ENCODE peak calls at places on chromosome 16, in four cellular contexts. J, N, B and Z are unnamed samples.
A peak's percentile ranks its signal among the peaks of the same experiment; 100 is the strongest.

GRCh38 chr16:83554096-83554495 is 253.7 kb upstream of the HSBP1 start:
- DNase-seq in N (no peak), B (no peak), J (no peak), Z (no peak)

GRCh38 chr16:48628359-48628985 is 18.5 kb upstream of the N4BP1 start:
- DNase-seq in B (no peak), J (no peak), N (no peak), Z (no peak)

GRCh38 chr16:4261557-4262172 is 11.2 kb downstream of the TFAP4 start:
- DNase-seq in N (no peak), B (no peak), J (peak; percentile 89), Z (no peak)

GRCh38 chr16:14564323-14564722 is 65.7 kb downstream of the PARN start:
- DNase-seq in J (no peak), B (no peak), N (no peak), Z (no peak)

GRCh38 chr16:1338119-1338730 is 4.8 kb downstream of the BAIAP3 start:
- DNase-seq in J (peak; percentile 82), B (no peak), N (no peak), Z (no peak)

GRCh38 chr16:79845734-79846135 is 245.2 kb upstream of the MAF start:
- DNase-seq in J (no peak), N (no peak), B (no peak), Z (no peak)

GRCh38 chr16:87255866-87256265 is 61.3 kb downstream of the C16orf95 start:
- DNase-seq in N (no peak), J (no peak), B (no peak), Z (no peak)

GRCh38 chr16:48408688-48409087 is 23.5 kb upstream of the SIAH1 start:
- DNase-seq in J (no peak), B (no peak), N (no peak), Z (no peak)

GRCh38 chr16:27529962-27530361 is 19.8 kb downstream of the GTF3C1 start:
- DNase-seq in N (no peak), J (no peak), B (no peak), Z (no peak)

GRCh38 chr16:53893731-53894435 is 189.9 kb downstream of the FTO start:
- DNase-seq in N (no peak), B (peak; percentile 34), J (no peak), Z (no peak)

GRCh38 chr16:66935319-66936011 is at the start of gene CES2:
- DNase-seq in N (no peak), J (no peak), B (no peak), Z (no peak)

GRCh38 chr16:68539704-68540370 is 746 bp downstream of the ZFP90 start:
- DNase-seq in J (peak; percentile 45), B (no peak), N (no peak), Z (no peak)

GRCh38 chr16:24036614-24037013 is 200.8 kb downstream of the PRKCB start:
- DNase-seq in B (no peak), J (peak; percentile 61), N (no peak), Z (no peak)

GRCh38 chr16:89187337-89188063 is 12.8 kb downstream of the SLC22A31 start:
- DNase-seq in B (no peak), N (no peak), J (peak; percentile 42), Z (no peak)

GRCh38 chr16:16988963-16989362 is 481.8 kb downstream of the XYLT1 start:
- DNase-seq in N (no peak), B (no peak), J (no peak), Z (no peak)

GRCh38 chr16:78444-79145 is 570 bp downstream of the MPG start:
- DNase-seq in B (no peak), N (no peak), J (no peak), Z (no peak)

GRCh38 chr16:30394603-30395154 is 541 bp upstream of the ZNF48 start:
- DNase-seq in N (no peak), J (peak; percentile 87), B (no peak), Z (no peak)

GRCh38 chr16:70695351-70696070 is 9.7 kb upstream of the MTSS2 start:
- DNase-seq in J (peak; percentile 40), B (no peak), N (no peak), Z (no peak)

GRCh38 chr16:55641430-55642056 is 14.2 kb upstream of the SLC6A2 start:
- DNase-seq in J (no peak), B (no peak), N (no peak), Z (no peak)

GRCh38 chr16:16059895-16060590 is 110.6 kb downstream of the ABCC1 start:
- DNase-seq in J (no peak), N (no peak), B (no peak), Z (no peak)

GRCh38 chr16:27427538-27427937 is 25.6 kb downstream of the IL21R start:
- DNase-seq in J (no peak), N (no peak), B (no peak), Z (no peak)

GRCh38 chr16:9976641-9977040 is 205.6 kb downstream of the GRIN2A start:
- DNase-seq in N (no peak), B (no peak), J (no peak), Z (no peak)

GRCh38 chr16:80375973-80376372 is 164.8 kb upstream of the DYNLRB2 start:
- DNase-seq in J (no peak), N (no peak), B (no peak), Z (no peak)

GRCh38 chr16:11253009-11253994 is 2.7 kb downstream of the SOCS1 start:
- DNase-seq in J (no peak), B (no peak), N (no peak), Z (no peak)

GRCh38 chr16:81740163-81740562 is 38.9 kb upstream of the PLCG2 start:
- DNase-seq in N (no peak), B (no peak), J (no peak), Z (no peak)

GRCh38 chr16:75413951-75414350 is 19.4 kb downstream of the CFDP1 start:
- DNase-seq in B (no peak), J (no peak), N (no peak), Z (no peak)

GRCh38 chr16:75416904-75417565 is 16.3 kb downstream of the CFDP1 start:
- DNase-seq in N (no peak), B (no peak), J (no peak), Z (no peak)

GRCh38 chr16:75420987-75421819 is 12.1 kb downstream of the CFDP1 start:
- DNase-seq in B (no peak), J (peak; percentile 85), N (no peak), Z (no peak)

GRCh38 chr16:75415169-75415908 is 18.0 kb downstream of the CFDP1 start:
- DNase-seq in J (no peak), N (no peak), B (no peak), Z (no peak)
- TF ChIP-seq CTCF in J (no peak), N (no peak), B (no peak), Z (no peak)

GRCh38 chr16:19900590-19900989 is 15.9 kb upstream of the GPRC5B start:
- DNase-seq in N (no peak), B (no peak), J (no peak), Z (no peak)
- TF ChIP-seq CTCF in N (no peak), B (peak; percentile 7), J (peak; percentile 35), Z (peak; percentile 13)

GRCh38 chr16:84751241-84751640 is 51.4 kb downstream of the USP10 start:
- DNase-seq in B (no peak), N (no peak), J (no peak), Z (no peak)

GRCh38 chr16:84746231-84746630 is 46.4 kb downstream of the USP10 start:
- DNase-seq in J (no peak), N (no peak), B (no peak), Z (no peak)

GRCh38 chr16:84749815-84750214 is 50.0 kb downstream of the USP10 start:
- DNase-seq in N (no peak), B (no peak), J (no peak), Z (no peak)

GRCh38 chr16:84746875-84747274 is 47.1 kb downstream of the USP10 start:
- DNase-seq in B (no peak), J (no peak), N (no peak), Z (no peak)

GRCh38 chr16:84749072-84749471 is 49.3 kb downstream of the USP10 start:
- DNase-seq in B (no peak), N (no peak), J (no peak), Z (no peak)
- TF ChIP-seq CTCF in B (no peak), N (no peak), J (no peak), Z (no peak)

GRCh38 chr16:2783581-2784375 is 3.6 kb downstream of the PRSS33 start:
- DNase-seq in J (no peak), N (no peak), B (no peak), Z (no peak)

GRCh38 chr16:2786826-2787151 is 571 bp downstream of the PRSS33 start:
- DNase-seq in N (no peak), B (no peak), J (no peak), Z (no peak)

GRCh38 chr16:2786061-2786825 is 1.1 kb downstream of the PRSS33 start:
- DNase-seq in B (no peak), J (no peak), N (no peak), Z (no peak)

GRCh38 chr16:2784536-2785100 is 2.7 kb downstream of the PRSS33 start:
- DNase-seq in N (no peak), B (no peak), J (no peak), Z (no peak)

GRCh38 chr16:2785101-2785991 is 2.0 kb downstream of the PRSS33 start:
- DNase-seq in N (no peak), B (no peak), J (no peak), Z (no peak)
- TF ChIP-seq CTCF in N (no peak), B (peak; percentile 2), J (peak; percentile 13), Z (no peak)